ENCODE peak calls at places on chromosomes 16 and 17, in four cellular contexts. W, Y, A and E are unnamed samples.

GRCh38 chr16:26606381-26607150 is 460.2 kb upstream of the C16orf82 start:
- DNase-seq in Y (no peak), W (no peak), A (no peak), E (no peak)

GRCh38 chr17:78559749-78560368 is 17.3 kb downstream of the DNAH17 start:
- DNase-seq in W (no peak), A (no peak), Y (no peak), E (no peak)

GRCh38 chr17:12672944-12673343 is 7.3 kb downstream of the MYOCD start:
- DNase-seq in Y (no peak), A (no peak), W (no peak), E (no peak)

GRCh38 chr17:66406701-66407644 is 104.6 kb downstream of the PRKCA start:
- DNase-seq in Y (no peak), A (no peak), W (no peak), E (no peak)

GRCh38 chr17:34823023-34823422 is 138.2 kb downstream of the CCT6B start:
- DNase-seq in Y (no peak), W (no peak), A (no peak), E (no peak)

GRCh38 chr17:50114849-50115357 is 15.1 kb downstream of the SAMD14 start:
- DNase-seq in W (no peak), Y (no peak), A (no peak), E (no peak)

GRCh38 chr16:11053916-11054460 is 109.6 kb downstream of the CLEC16A start:
- DNase-seq in A (no peak), Y (no peak), W (peak), E (no peak)

GRCh38 chr16:1770328-1771071 is 843 bp downstream of the NME3 start:
- DNase-seq in W (peak), A (no peak), Y (no peak), E (peak)

GRCh38 chr16:85363881-85364280 is 249.2 kb upstream of the GSE1 start:
- DNase-seq in W (no peak), A (no peak), Y (peak), E (no peak)

GRCh38 chr17:1078831-1079561 is 82.1 kb downstream of the TIMM22 start:
- DNase-seq in Y (no peak), A (no peak), W (no peak), E (no peak)

GRCh38 chr17:11290814-11291213 is 49.8 kb downstream of the SHISA6 start:
- DNase-seq in A (no peak), W (no peak), Y (no peak), E (no peak)

GRCh38 chr17:83121921-83122820 is 42.8 kb downstream of the METRNL start:
- DNase-seq in Y (no peak), W (peak), A (no peak), E (no peak)

GRCh38 chr17:29032798-29033197 is 10.1 kb upstream of the PIPOX start:
- DNase-seq in A (no peak), Y (no peak), W (no peak), E (no peak)

GRCh38 chr17:29566473-29567361 is at the start of gene ABHD15:
- DNase-seq in W (peak), Y (no peak), A (no peak), E (peak)

GRCh38 chr17:28745777-28746473 is 2.1 kb downstream of the TRAF4 start:
- DNase-seq in A (no peak), Y (no peak), W (no peak), E (no peak)

GRCh38 chr16:74309789-74310781 is 13.5 kb downstream of the PSMD7 start:
- DNase-seq in W (no peak), A (no peak), Y (no peak), E (peak)

GRCh38 chr17:11638700-11639265 is 40.5 kb downstream of the DNAH9 start:
- DNase-seq in A (no peak), Y (no peak), W (no peak), E (no peak)

GRCh38 chr16:51637744-51638100 is 486.7 kb upstream of the SALL1 start:
- DNase-seq in A (no peak), Y (no peak), W (no peak), E (no peak)

GRCh38 chr16:56617212-56618085 is 8.1 kb upstream of the MT1E start:
- DNase-seq in W (peak), Y (no peak), A (no peak), E (no peak)